ENCODE peak calls at places on chromosomes 11 and 22, in eight cellular contexts. One of them, this sample, is unnamed.

GRCh38 chr11:128582496-128583366 is 4.6 kb downstream of the ETS1 start:
- DNase-seq in body of pancreas: no peak
- DNase-seq in HL-60: peak
- DNase-seq in coronary artery: no peak
- DNase-seq in BJ: peak
- DNase-seq in DMS153: no peak
- DNase-seq in left cardiac atrium: no peak
- DNase-seq in OCI-LY7: no peak
- DNase-seq in this sample: no peak

GRCh38 chr11:76307416-76307815 is 73.5 kb downstream of the THAP12 start:
- DNase-seq in DMS153: no peak
- DNase-seq in body of pancreas: no peak
- DNase-seq in coronary artery: no peak
- DNase-seq in OCI-LY7: no peak
- DNase-seq in left cardiac atrium: peak
- DNase-seq in HL-60: no peak
- DNase-seq in BJ: no peak
- DNase-seq in this sample: no peak

GRCh38 chr11:117997436-117998200 is 11.4 kb downstream of the IL10RA start:
- DNase-seq in DMS153: no peak
- DNase-seq in HL-60: no peak
- DNase-seq in OCI-LY7: no peak
- DNase-seq in body of pancreas: no peak
- DNase-seq in coronary artery: peak
- DNase-seq in left cardiac atrium: no peak
- DNase-seq in BJ: no peak
- DNase-seq in this sample: no peak

GRCh38 chr22:47203554-47203991 is 441.1 kb downstream of the TBC1D22A start:
- DNase-seq in coronary artery: peak
- DNase-seq in body of pancreas: peak
- DNase-seq in left cardiac atrium: no peak
- DNase-seq in OCI-LY7: no peak
- DNase-seq in BJ: no peak
- DNase-seq in HL-60: no peak
- DNase-seq in DMS153: no peak
- DNase-seq in this sample: no peak

GRCh38 chr11:118572914-118573550 is 823 bp downstream of the ARCN1 start:
- DNase-seq in left cardiac atrium: no peak
- DNase-seq in DMS153: no peak
- DNase-seq in body of pancreas: no peak
- DNase-seq in HL-60: peak
- DNase-seq in coronary artery: no peak
- DNase-seq in OCI-LY7: peak
- DNase-seq in BJ: no peak
- DNase-seq in this sample: peak

GRCh38 chr22:49629586-49630447 is 197.9 kb downstream of the BRD1 start:
- DNase-seq in body of pancreas: no peak
- DNase-seq in DMS153: no peak
- DNase-seq in left cardiac atrium: no peak
- DNase-seq in coronary artery: no peak
- DNase-seq in OCI-LY7: no peak
- DNase-seq in HL-60: no peak
- DNase-seq in BJ: no peak
- DNase-seq in this sample: peak

GRCh38 chr11:44982496-44983062 is 31.9 kb upstream of the TP53I11 start:
- DNase-seq in HL-60: no peak
- DNase-seq in body of pancreas: no peak
- DNase-seq in OCI-LY7: no peak
- DNase-seq in DMS153: no peak
- DNase-seq in left cardiac atrium: no peak
- DNase-seq in coronary artery: no peak
- DNase-seq in BJ: no peak
- DNase-seq in this sample: no peak

GRCh38 chr11:44130751-44131150 is 35.3 kb downstream of the EXT2 start:
- DNase-seq in HL-60: no peak
- DNase-seq in DMS153: no peak
- DNase-seq in BJ: no peak
- DNase-seq in body of pancreas: no peak
- DNase-seq in OCI-LY7: no peak
- DNase-seq in left cardiac atrium: no peak
- DNase-seq in coronary artery: no peak
- DNase-seq in this sample: no peak

GRCh38 chr11:68412593-68413475 is 47.7 kb upstream of the PPP6R3 start:
- DNase-seq in left cardiac atrium: no peak
- DNase-seq in HL-60: no peak
- DNase-seq in BJ: peak
- DNase-seq in DMS153: no peak
- DNase-seq in body of pancreas: peak
- DNase-seq in coronary artery: no peak
- DNase-seq in OCI-LY7: no peak
- DNase-seq in this sample: no peak

GRCh38 chr22:20117656-20118571 is 888 bp upstream of the TRMT2A start:
- DNase-seq in DMS153: no peak
- DNase-seq in left cardiac atrium: peak
- DNase-seq in OCI-LY7: peak
- DNase-seq in coronary artery: no peak
- DNase-seq in HL-60: peak
- DNase-seq in BJ: no peak
- DNase-seq in body of pancreas: no peak
- DNase-seq in this sample: peak

GRCh38 chr11:70158201-70158600 is 44.9 kb upstream of the FADD start:
- DNase-seq in left cardiac atrium: no peak
- DNase-seq in body of pancreas: no peak
- DNase-seq in BJ: no peak
- DNase-seq in OCI-LY7: no peak
- DNase-seq in DMS153: no peak
- DNase-seq in coronary artery: no peak
- DNase-seq in HL-60: no peak
- DNase-seq in this sample: no peak

GRCh38 chr11:65873280-65874156 is 918 bp upstream of the EFEMP2 start:
- DNase-seq in OCI-LY7: peak
- DNase-seq in coronary artery: peak
- DNase-seq in BJ: no peak
- DNase-seq in left cardiac atrium: peak
- DNase-seq in HL-60: peak
- DNase-seq in DMS153: peak
- DNase-seq in body of pancreas: peak
- DNase-seq in this sample: peak

GRCh38 chr22:35642305-35642741 is 5.9 kb upstream of the APOL6 start:
- DNase-seq in HL-60: no peak
- DNase-seq in OCI-LY7: no peak
- DNase-seq in left cardiac atrium: no peak
- DNase-seq in coronary artery: peak
- DNase-seq in DMS153: no peak
- DNase-seq in BJ: no peak
- DNase-seq in body of pancreas: no peak
- DNase-seq in this sample: no peak

GRCh38 chr11:125379565-125380343 is 116.3 kb downstream of the FEZ1 start:
- DNase-seq in OCI-LY7: no peak
- DNase-seq in HL-60: no peak
- DNase-seq in coronary artery: no peak
- DNase-seq in DMS153: no peak
- DNase-seq in body of pancreas: no peak
- DNase-seq in BJ: no peak
- DNase-seq in left cardiac atrium: no peak
- DNase-seq in this sample: no peak

GRCh38 chr11:61650781-61651571 is 29.2 kb upstream of the DAGLA start:
- DNase-seq in body of pancreas: peak
- DNase-seq in DMS153: no peak
- DNase-seq in left cardiac atrium: no peak
- DNase-seq in coronary artery: no peak
- DNase-seq in OCI-LY7: no peak
- DNase-seq in BJ: no peak
- DNase-seq in HL-60: no peak
- DNase-seq in this sample: no peak

GRCh38 chr22:36569999-36570398 is 41.0 kb upstream of the EIF3D start:
- DNase-seq in body of pancreas: no peak
- DNase-seq in HL-60: no peak
- DNase-seq in BJ: no peak
- DNase-seq in coronary artery: no peak
- DNase-seq in left cardiac atrium: no peak
- DNase-seq in OCI-LY7: no peak
- DNase-seq in DMS153: peak
- DNase-seq in this sample: no peak